ENCODE peak calls at places on chromosomes 12 and 14, in eight cellular contexts. One of them, this sample, is unnamed.

GRCh38 chr12:67042697-67043131 is 226.4 kb upstream of the CAND1 start:
- DNase-seq in stromal cell of bone marrow: peak; percentile 18
- DNase-seq in GM20000: no peak
- DNase-seq in OCI-LY7: no peak
- DNase-seq in A549: peak; percentile 26
- DNase-seq in CD4-positive, alpha-beta T cell: no peak
- DNase-seq in HuH-7: no peak
- DNase-seq in cardiac muscle cell: peak; percentile 2
- DNase-seq in this sample: no peak

GRCh38 chr14:48584031-48584430 is 908.6 kb upstream of the MDGA2 start:
- DNase-seq in stromal cell of bone marrow: no peak
- DNase-seq in GM20000: no peak
- DNase-seq in OCI-LY7: no peak
- DNase-seq in A549: no peak
- DNase-seq in CD4-positive, alpha-beta T cell: no peak
- DNase-seq in HuH-7: no peak
- DNase-seq in cardiac muscle cell: no peak
- DNase-seq in this sample: no peak

GRCh38 chr12:24557738-24558137 is 391.2 kb downstream of the BCAT1 start:
- DNase-seq in stromal cell of bone marrow: no peak
- DNase-seq in GM20000: no peak
- DNase-seq in OCI-LY7: no peak
- DNase-seq in A549: no peak
- DNase-seq in CD4-positive, alpha-beta T cell: no peak
- DNase-seq in HuH-7: no peak
- DNase-seq in cardiac muscle cell: no peak
- DNase-seq in this sample: no peak

GRCh38 chr12:115572440-115572839 is 705.1 kb downstream of the MED13L start:
- DNase-seq in stromal cell of bone marrow: no peak
- DNase-seq in GM20000: peak; percentile 73
- DNase-seq in OCI-LY7: no peak
- DNase-seq in A549: no peak
- DNase-seq in CD4-positive, alpha-beta T cell: no peak
- DNase-seq in HuH-7: no peak
- DNase-seq in cardiac muscle cell: peak; percentile 40
- DNase-seq in this sample: peak; percentile 8

GRCh38 chr14:21498540-21499526 is 12.3 kb downstream of the METTL3 start:
- DNase-seq in stromal cell of bone marrow: no peak
- DNase-seq in GM20000: peak; percentile 32
- DNase-seq in OCI-LY7: peak; percentile 80
- DNase-seq in A549: peak; percentile 49
- DNase-seq in CD4-positive, alpha-beta T cell: no peak
- DNase-seq in HuH-7: peak; percentile 40
- DNase-seq in cardiac muscle cell: peak; percentile 58
- DNase-seq in this sample: no peak

GRCh38 chr12:53227341-53227740 is 4.7 kb downstream of the RARG start:
- DNase-seq in stromal cell of bone marrow: no peak
- DNase-seq in GM20000: no peak
- DNase-seq in OCI-LY7: no peak
- DNase-seq in A549: no peak
- DNase-seq in CD4-positive, alpha-beta T cell: no peak
- DNase-seq in HuH-7: no peak
- DNase-seq in cardiac muscle cell: no peak
- DNase-seq in this sample: no peak

GRCh38 chr12:89192419-89192818 is 159.9 kb downstream of the DUSP6 start:
- DNase-seq in stromal cell of bone marrow: no peak
- DNase-seq in GM20000: no peak
- DNase-seq in OCI-LY7: no peak
- DNase-seq in A549: peak; percentile 54
- DNase-seq in CD4-positive, alpha-beta T cell: no peak
- DNase-seq in HuH-7: no peak
- DNase-seq in cardiac muscle cell: no peak
- DNase-seq in this sample: no peak

GRCh38 chr12:13805038-13805437 is 176.4 kb downstream of the GRIN2B start:
- DNase-seq in stromal cell of bone marrow: no peak
- DNase-seq in GM20000: no peak
- DNase-seq in OCI-LY7: no peak
- DNase-seq in A549: no peak
- DNase-seq in CD4-positive, alpha-beta T cell: no peak
- DNase-seq in HuH-7: no peak
- DNase-seq in cardiac muscle cell: no peak
- DNase-seq in this sample: no peak

GRCh38 chr14:84894254-84894653 is 635.7 kb upstream of the FLRT2 start:
- DNase-seq in stromal cell of bone marrow: no peak
- DNase-seq in GM20000: no peak
- DNase-seq in OCI-LY7: no peak
- DNase-seq in A549: no peak
- DNase-seq in CD4-positive, alpha-beta T cell: no peak
- DNase-seq in HuH-7: no peak
- DNase-seq in cardiac muscle cell: no peak
- DNase-seq in this sample: no peak

GRCh38 chr14:30572237-30572636 is 13.3 kb downstream of the G2E3 start:
- DNase-seq in stromal cell of bone marrow: no peak
- DNase-seq in GM20000: no peak
- DNase-seq in OCI-LY7: no peak
- DNase-seq in A549: no peak
- DNase-seq in CD4-positive, alpha-beta T cell: no peak
- DNase-seq in HuH-7: no peak
- DNase-seq in cardiac muscle cell: no peak
- DNase-seq in this sample: no peak

GRCh38 chr14:35159742-35160409 is 37.5 kb downstream of the PRORP start:
- DNase-seq in stromal cell of bone marrow: peak; percentile 82
- DNase-seq in GM20000: no peak
- DNase-seq in OCI-LY7: no peak
- DNase-seq in A549: peak; percentile 85
- DNase-seq in CD4-positive, alpha-beta T cell: no peak
- DNase-seq in HuH-7: no peak
- DNase-seq in cardiac muscle cell: peak; percentile 84
- DNase-seq in this sample: no peak

This sample was measured in nucleus accumbens.